ENCODE peak calls at places on chromosomes 12 and 14, in five cellular contexts. One of them, this sample, is unnamed.
A peak's percentile ranks its signal among the peaks of the same experiment; 100 is the strongest.

GRCh38 chr14:99119554-99119953 is 152.4 kb downstream of the BCL11B start:
- DNase-seq in brain microvascular endothelial cell: no peak
- DNase-seq in psoas muscle: no peak
- DNase-seq in uterus: no peak
- DNase-seq in mucosa of descending colon: no peak
- DNase-seq in this sample: no peak

GRCh38 chr14:85595981-85596380 is 66.0 kb downstream of the FLRT2 start:
- DNase-seq in psoas muscle: no peak
- DNase-seq in brain microvascular endothelial cell: no peak
- DNase-seq in uterus: no peak
- DNase-seq in mucosa of descending colon: no peak
- DNase-seq in this sample: no peak

GRCh38 chr14:57382283-57382682 is 8.1 kb upstream of the NAA30 start:
- DNase-seq in mucosa of descending colon: no peak
- DNase-seq in uterus: no peak
- DNase-seq in psoas muscle: no peak
- DNase-seq in brain microvascular endothelial cell: peak; percentile 92
- DNase-seq in this sample: no peak

GRCh38 chr12:121577443-121578180 is 3.2 kb downstream of the KDM2B start:
- DNase-seq in mucosa of descending colon: peak; percentile 34
- DNase-seq in psoas muscle: no peak
- DNase-seq in brain microvascular endothelial cell: no peak
- DNase-seq in uterus: no peak
- DNase-seq in this sample: no peak

GRCh38 chr12:27751386-27752047 is 28.5 kb upstream of the KLHL42 start:
- DNase-seq in uterus: no peak
- DNase-seq in brain microvascular endothelial cell: no peak
- DNase-seq in mucosa of descending colon: peak; percentile 78
- DNase-seq in psoas muscle: no peak
- DNase-seq in this sample: no peak

GRCh38 chr14:99910337-99911268 is 117.4 kb downstream of the EML1 start:
- DNase-seq in psoas muscle: no peak
- DNase-seq in uterus: no peak
- DNase-seq in mucosa of descending colon: no peak
- DNase-seq in brain microvascular endothelial cell: peak; percentile 86
- DNase-seq in this sample: no peak

GRCh38 chr12:127363392-127363791 is 903.6 kb upstream of the TMEM132C start:
- DNase-seq in mucosa of descending colon: no peak
- DNase-seq in psoas muscle: no peak
- DNase-seq in brain microvascular endothelial cell: peak; percentile 31
- DNase-seq in uterus: no peak
- DNase-seq in this sample: no peak

GRCh38 chr12:107736914-107737313 is 24.0 kb downstream of the PRDM4 start:
- DNase-seq in mucosa of descending colon: no peak
- DNase-seq in uterus: no peak
- DNase-seq in brain microvascular endothelial cell: no peak
- DNase-seq in psoas muscle: no peak
- DNase-seq in this sample: peak; percentile 41

GRCh38 chr14:97021571-97022171 is 224.5 kb downstream of the VRK1 start:
- DNase-seq in brain microvascular endothelial cell: no peak
- DNase-seq in mucosa of descending colon: no peak
- DNase-seq in uterus: no peak
- DNase-seq in psoas muscle: no peak
- DNase-seq in this sample: no peak

GRCh38 chr12:62763319-62763718 is 171.6 kb downstream of the PPM1H start:
- DNase-seq in psoas muscle: no peak
- DNase-seq in brain microvascular endothelial cell: no peak
- DNase-seq in uterus: no peak
- DNase-seq in mucosa of descending colon: no peak
- DNase-seq in this sample: no peak

GRCh38 chr12:92582466-92582865 is 120.3 kb upstream of the PLEKHG7 start:
- DNase-seq in mucosa of descending colon: no peak
- DNase-seq in brain microvascular endothelial cell: no peak
- DNase-seq in uterus: no peak
- DNase-seq in psoas muscle: no peak
- DNase-seq in this sample: no peak

GRCh38 chr12:57755454-57756372 is 810 bp downstream of the MARCHF9 start:
- DNase-seq in psoas muscle: peak; percentile 62
- DNase-seq in brain microvascular endothelial cell: no peak
- DNase-seq in uterus: no peak
- DNase-seq in mucosa of descending colon: peak; percentile 82
- DNase-seq in this sample: peak; percentile 37

GRCh38 chr14:33165144-33165925 is 226.7 kb downstream of the NPAS3 start:
- DNase-seq in mucosa of descending colon: no peak
- DNase-seq in brain microvascular endothelial cell: peak; percentile 3
- DNase-seq in psoas muscle: no peak
- DNase-seq in uterus: no peak
- DNase-seq in this sample: no peak

GRCh38 chr14:105487986-105488777 is 1.5 kb downstream of the CRIP1 start:
- DNase-seq in psoas muscle: peak; percentile 53
- DNase-seq in mucosa of descending colon: peak; percentile 79
- DNase-seq in brain microvascular endothelial cell: no peak
- DNase-seq in uterus: no peak
- DNase-seq in this sample: no peak

GRCh38 chr12:6345319-6346071 is 3.6 kb upstream of the TNFRSF1A start:
- DNase-seq in uterus: peak; percentile 69
- DNase-seq in brain microvascular endothelial cell: peak; percentile 97
- DNase-seq in psoas muscle: no peak
- DNase-seq in mucosa of descending colon: no peak
- DNase-seq in this sample: no peak

GRCh38 chr12:104182144-104182543 is 33.4 kb upstream of the TXNRD1 start:
- DNase-seq in mucosa of descending colon: peak; percentile 47
- DNase-seq in uterus: peak; percentile 83
- DNase-seq in brain microvascular endothelial cell: peak; percentile 82
- DNase-seq in psoas muscle: peak; percentile 86
- DNase-seq in this sample: no peak

GRCh38 chr12:131159660-131160059 is 206.0 kb downstream of the ADGRD1 start:
- DNase-seq in mucosa of descending colon: no peak
- DNase-seq in uterus: no peak
- DNase-seq in brain microvascular endothelial cell: no peak
- DNase-seq in psoas muscle: no peak
- DNase-seq in this sample: no peak

GRCh38 chr14:50230601-50231474 is 540 bp downstream of the SOS2 start:
- DNase-seq in mucosa of descending colon: peak; percentile 78
- DNase-seq in brain microvascular endothelial cell: peak; percentile 24
- DNase-seq in uterus: peak; percentile 58
- DNase-seq in psoas muscle: peak; percentile 81
- DNase-seq in this sample: peak; percentile 76

GRCh38 chr12:92403210-92404175 is 257.8 kb upstream of the BTG1 start:
- DNase-seq in uterus: no peak
- DNase-seq in psoas muscle: no peak
- DNase-seq in mucosa of descending colon: no peak
- DNase-seq in brain microvascular endothelial cell: no peak
- DNase-seq in this sample: peak; percentile 88

GRCh38 chr14:63852271-63852816 is 460 bp upstream of the SYNE2 start:
- DNase-seq in uterus: no peak
- DNase-seq in psoas muscle: no peak
- DNase-seq in brain microvascular endothelial cell: no peak
- DNase-seq in mucosa of descending colon: no peak
- DNase-seq in this sample: no peak

GRCh38 chr12:63918788-63919300 is 74.3 kb downstream of the SRGAP1 start:
- DNase-seq in uterus: no peak
- DNase-seq in brain microvascular endothelial cell: peak; percentile 82
- DNase-seq in psoas muscle: no peak
- DNase-seq in mucosa of descending colon: peak; percentile 33
- DNase-seq in this sample: no peak

GRCh38 chr12:108752387-108752786 is 21.1 kb upstream of the CORO1C start:
- DNase-seq in psoas muscle: no peak
- DNase-seq in mucosa of descending colon: no peak
- DNase-seq in uterus: peak; percentile 57
- DNase-seq in brain microvascular endothelial cell: no peak
- DNase-seq in this sample: no peak

GRCh38 chr12:72465940-72466630 is 193.9 kb downstream of the TRHDE start:
- DNase-seq in mucosa of descending colon: no peak
- DNase-seq in brain microvascular endothelial cell: no peak
- DNase-seq in uterus: no peak
- DNase-seq in psoas muscle: no peak
- DNase-seq in this sample: no peak

GRCh38 chr14:65860956-65861631 is 448.6 kb downstream of the FUT8 start:
- DNase-seq in uterus: no peak
- DNase-seq in brain microvascular endothelial cell: no peak
- DNase-seq in psoas muscle: no peak
- DNase-seq in mucosa of descending colon: no peak
- DNase-seq in this sample: no peak

GRCh38 chr14:61381589-61381988 is 60.2 kb downstream of the PRKCH start:
- DNase-seq in mucosa of descending colon: no peak
- DNase-seq in brain microvascular endothelial cell: no peak
- DNase-seq in uterus: no peak
- DNase-seq in psoas muscle: no peak
- DNase-seq in this sample: no peak

GRCh38 chr12:31105668-31106067 is 32.0 kb downstream of the DDX11 start:
- DNase-seq in uterus: no peak
- DNase-seq in psoas muscle: no peak
- DNase-seq in mucosa of descending colon: no peak
- DNase-seq in brain microvascular endothelial cell: no peak
- DNase-seq in this sample: no peak

GRCh38 chr12:132603240-132604107 is 6.9 kb downstream of the LRCOL1 start:
- DNase-seq in psoas muscle: peak; percentile 51
- DNase-seq in uterus: no peak
- DNase-seq in mucosa of descending colon: peak; percentile 35
- DNase-seq in brain microvascular endothelial cell: no peak
- DNase-seq in this sample: no peak

GRCh38 chr12:112599871-112600270 is 181.1 kb downstream of the PTPN11 start:
- DNase-seq in brain microvascular endothelial cell: no peak
- DNase-seq in mucosa of descending colon: no peak
- DNase-seq in psoas muscle: no peak
- DNase-seq in uterus: no peak
- DNase-seq in this sample: no peak

GRCh38 chr12:117034249-117034648 is 65.0 kb downstream of the TESC start:
- DNase-seq in brain microvascular endothelial cell: no peak
- DNase-seq in psoas muscle: no peak
- DNase-seq in mucosa of descending colon: no peak
- DNase-seq in uterus: no peak
- DNase-seq in this sample: no peak

GRCh38 chr14:52175982-52176502 is 91.5 kb upstream of the PTGDR start:
- DNase-seq in uterus: no peak
- DNase-seq in brain microvascular endothelial cell: no peak
- DNase-seq in mucosa of descending colon: no peak
- DNase-seq in psoas muscle: no peak
- DNase-seq in this sample: no peak

GRCh38 chr12:75969768-75970167 is 61.8 kb downstream of the PHLDA1 start:
- DNase-seq in brain microvascular endothelial cell: no peak
- DNase-seq in psoas muscle: no peak
- DNase-seq in uterus: no peak
- DNase-seq in mucosa of descending colon: no peak
- DNase-seq in this sample: no peak

GRCh38 chr12:75722714-75723200 is 211.3 kb upstream of the KRR1 start:
- DNase-seq in brain microvascular endothelial cell: peak; percentile 87
- DNase-seq in mucosa of descending colon: no peak
- DNase-seq in psoas muscle: no peak
- DNase-seq in uterus: peak; percentile 39
- DNase-seq in this sample: peak; percentile 34

GRCh38 chr12:89574736-89575208 is 48.9 kb upstream of the POC1B start:
- DNase-seq in brain microvascular endothelial cell: peak; percentile 68
- DNase-seq in uterus: no peak
- DNase-seq in psoas muscle: no peak
- DNase-seq in mucosa of descending colon: no peak
- DNase-seq in this sample: no peak

GRCh38 chr12:106227641-106228319 is 20.0 kb downstream of the CKAP4 start:
- DNase-seq in mucosa of descending colon: peak; percentile 41
- DNase-seq in psoas muscle: no peak
- DNase-seq in brain microvascular endothelial cell: no peak
- DNase-seq in uterus: no peak
- DNase-seq in this sample: no peak

GRCh38 chr14:99819514-99819913 is 26.3 kb downstream of the EML1 start:
- DNase-seq in mucosa of descending colon: no peak
- DNase-seq in uterus: peak; percentile 36
- DNase-seq in psoas muscle: no peak
- DNase-seq in brain microvascular endothelial cell: no peak
- DNase-seq in this sample: no peak

GRCh38 chr12:114936148-114937099 is 252.4 kb upstream of the TBX3 start:
- DNase-seq in mucosa of descending colon: no peak
- DNase-seq in uterus: no peak
- DNase-seq in brain microvascular endothelial cell: peak; percentile 6
- DNase-seq in psoas muscle: no peak
- DNase-seq in this sample: no peak
- TF ChIP-seq CTCF in mucosa of descending colon: no peak
- TF ChIP-seq CTCF in uterus: no peak
- TF ChIP-seq CTCF in brain microvascular endothelial cell: no peak
- TF ChIP-seq CTCF in psoas muscle: no peak
- TF ChIP-seq CTCF in this sample: no peak

GRCh38 chr12:55737581-55738112 is 5.3 kb upstream of the GDF11 start:
- DNase-seq in brain microvascular endothelial cell: no peak
- DNase-seq in uterus: no peak
- DNase-seq in mucosa of descending colon: no peak
- DNase-seq in psoas muscle: no peak
- DNase-seq in this sample: no peak
- H3K4me3 ChIP-seq in brain microvascular endothelial cell: peak overlapping the region; percentile 75
- H3K4me3 ChIP-seq in uterus: peak overlapping the region; percentile 56
- H3K4me3 ChIP-seq in mucosa of descending colon: no peak overlapping the region
- H3K4me3 ChIP-seq in psoas muscle: peak overlapping the region; percentile 64
- H3K4me3 ChIP-seq in this sample: peak overlapping the region; percentile 81

DNA sequence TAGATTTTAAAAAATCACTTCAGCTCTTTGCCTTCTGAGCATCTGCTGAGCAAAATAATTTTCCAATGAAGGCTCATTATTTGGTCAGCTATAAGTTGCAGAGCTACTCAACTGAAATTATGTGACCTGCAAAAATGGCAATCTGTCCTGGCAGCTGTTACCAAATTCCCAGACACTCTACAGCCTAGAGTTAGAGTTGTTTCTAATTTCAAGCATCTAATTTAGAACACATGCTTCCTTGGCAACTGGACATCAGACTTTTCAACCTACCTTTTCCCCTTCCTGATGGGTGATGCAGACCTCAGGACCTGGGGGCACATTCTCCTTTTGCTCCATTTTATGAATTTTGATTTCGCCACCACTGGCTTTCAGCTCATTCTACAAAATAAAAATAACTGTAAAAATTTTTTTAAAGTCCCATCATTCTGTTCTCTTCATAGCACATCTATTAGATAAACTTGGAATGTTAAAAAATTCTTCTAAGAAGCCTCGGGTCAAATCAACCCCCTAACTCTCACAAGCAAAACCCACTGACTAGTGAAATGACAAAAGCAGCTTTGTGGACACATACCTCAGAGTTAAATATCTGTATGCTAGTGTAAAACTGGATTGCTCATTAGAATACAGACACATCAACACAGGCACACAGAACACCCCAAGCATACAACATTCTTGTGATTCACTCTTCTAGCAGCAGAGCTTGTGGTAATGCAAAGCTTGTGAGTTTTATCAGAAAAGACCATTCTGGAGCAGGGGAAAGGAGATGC is 33.5 kb upstream of the CERS5 start:
- DNase-seq in mucosa of descending colon: no peak
- DNase-seq in brain microvascular endothelial cell: peak; percentile 85
- DNase-seq in uterus: no peak
- DNase-seq in psoas muscle: no peak
- DNase-seq in this sample: no peak
- H3K36me3 ChIP-seq in mucosa of descending colon: peaks cover 6% of the 10 kb centered on the region
- H3K36me3 ChIP-seq in brain microvascular endothelial cell: peaks cover 73% of the 10 kb centered on the region
- H3K36me3 ChIP-seq in uterus: no peaks in the 10 kb centered on the region
- H3K36me3 ChIP-seq in psoas muscle: peaks cover 91% of the 10 kb centered on the region
- H3K36me3 ChIP-seq in this sample: peaks cover 13% of the 10 kb centered on the region

GRCh38 chr12:118164798-118165486 is 29.0 kb downstream of the PEBP1 start:
- DNase-seq in uterus: no peak
- DNase-seq in brain microvascular endothelial cell: peak; percentile 38
- DNase-seq in psoas muscle: no peak
- DNase-seq in mucosa of descending colon: no peak
- DNase-seq in this sample: no peak
- TF ChIP-seq CTCF in uterus: peak; percentile 24
- TF ChIP-seq CTCF in brain microvascular endothelial cell: peak; percentile 74
- TF ChIP-seq CTCF in psoas muscle: peak; percentile 18
- TF ChIP-seq CTCF in mucosa of descending colon: no peak
- TF ChIP-seq CTCF in this sample: peak; percentile 67

GRCh38 chr12:111407371-111408115 is 1.8 kb downstream of the SH2B3 start:
- DNase-seq in brain microvascular endothelial cell: no peak
- DNase-seq in psoas muscle: no peak
- DNase-seq in uterus: no peak
- DNase-seq in mucosa of descending colon: no peak
- DNase-seq in this sample: no peak
- H3K4me3 ChIP-seq in brain microvascular endothelial cell: peak overlapping the region; percentile 91
- H3K4me3 ChIP-seq in psoas muscle: peak overlapping the region; percentile 93
- H3K4me3 ChIP-seq in uterus: peak overlapping the region; percentile 74
- H3K4me3 ChIP-seq in mucosa of descending colon: peak overlapping the region; percentile 80
- H3K4me3 ChIP-seq in this sample: peak overlapping the region; percentile 83